ENCODE peak calls at places on chromosome 13, in four cellular contexts. L is islet precursor cell; Z is activated CD4-positive, CD25-positive, alpha-beta regulatory T cell treated with anti-CD3 and anti-CD28 coated beads, Interleukin-2, amount 50 U/mL, for 72 hours; I is putamen. X is an unnamed sample.

GRCh38 chr13:94176576-94176975 is 302.9 kb downstream of the DCT start:
- DNase-seq in I (no peak), Z (no peak), L (no peak), X (no peak)

GRCh38 chr13:50613356-50613831 is 230.1 kb downstream of the DLEU7 start:
- DNase-seq in Z (no peak), I (no peak), L (no peak), X (no peak)

GRCh38 chr13:50845211-50845610 is 1.7 kb upstream of the DLEU7 start:
- DNase-seq in I (no peak), L (no peak), Z (no peak), X (no peak)

GRCh38 chr13:28410096-28410495 is 84.8 kb downstream of the FLT1 start:
- DNase-seq in L (no peak), Z (no peak), I (no peak), X (no peak)

GRCh38 chr13:46327256-46327655 is 59.8 kb downstream of the RUBCNL start:
- DNase-seq in Z (no peak), I (no peak), L (no peak), X (no peak)

GRCh38 chr13:73717632-73718031 is 416.6 kb downstream of the KLF12 start:
- DNase-seq in L (no peak), Z (no peak), I (no peak), X (no peak)

GRCh38 chr13:95002968-95003813 is 290.8 kb upstream of the SOX21 start:
- DNase-seq in I (no peak), Z (no peak), L (no peak), X (peak; percentile 57)

GRCh38 chr13:30972888-30973377 is 40.5 kb downstream of the TEX26 start:
- DNase-seq in Z (no peak), I (no peak), L (no peak), X (no peak)

GRCh38 chr13:48879854-48880253 is 95.9 kb upstream of the FNDC3A start:
- DNase-seq in I (no peak), Z (no peak), L (peak; percentile 60), X (peak; percentile 47)

GRCh38 chr13:43686557-43686956 is 100.2 kb downstream of the ENOX1 start:
- DNase-seq in Z (no peak), L (peak; percentile 89), I (peak; percentile 23), X (no peak)

GRCh38 chr13:92578358-92578757 is 648.2 kb upstream of the GPC6 start:
- DNase-seq in Z (no peak), I (no peak), L (no peak), X (no peak)

GRCh38 chr13:33381906-33382305 is 96.4 kb upstream of the STARD13 start:
- DNase-seq in Z (no peak), L (no peak), I (no peak), X (no peak)

GRCh38 chr13:45721203-45721731 is 19.1 kb downstream of the CBY2 start:
- DNase-seq in I (no peak), L (no peak), Z (no peak), X (no peak)

GRCh38 chr13:96898855-96899254 is 95.4 kb downstream of the OXGR1 start:
- DNase-seq in Z (no peak), I (peak; percentile 72), L (peak; percentile 92), X (peak; percentile 79)

GRCh38 chr13:105220886-105221285 is 1314.6 kb downstream of the EFNB2 start:
- DNase-seq in I (no peak), L (no peak), Z (no peak), X (no peak)

GRCh38 chr13:99289265-99289664 is 17.9 kb downstream of the GPR183 start:
- DNase-seq in Z (no peak), L (no peak), I (no peak), X (no peak)

GRCh38 chr13:80533175-80533574 is 192.2 kb upstream of the SPRY2 start:
- DNase-seq in I (no peak), L (no peak), Z (no peak), X (no peak)

GRCh38 chr13:50401721-50402510 is 386.7 kb downstream of the KCNRG start:
- DNase-seq in I (no peak), L (no peak), Z (no peak), X (no peak)

GRCh38 chr13:49569993-49570689 is 15.2 kb downstream of the RCBTB1 start:
- DNase-seq in L (no peak), Z (no peak), I (no peak), X (no peak)

GRCh38 chr13:57326532-57326931 is 159.5 kb downstream of the PRR20E start:
- DNase-seq in L (no peak), Z (no peak), I (no peak), X (no peak)

GRCh38 chr13:82758056-82758455 is 1124.2 kb downstream of the SLITRK1 start:
- DNase-seq in Z (no peak), L (peak; percentile 77), I (no peak), X (peak; percentile 87)

GRCh38 chr13:26967119-26968038 is 204.2 kb downstream of the USP12 start:
- DNase-seq in L (no peak), I (no peak), Z (no peak), X (no peak)

GRCh38 chr13:26881154-26881553 is 120.6 kb upstream of the GPR12 start:
- DNase-seq in Z (no peak), L (no peak), I (no peak), X (no peak)

GRCh38 chr13:76992548-76993001 is 694 bp downstream of the CLN5 start:
- DNase-seq in L (peak; percentile 61), I (peak; percentile 21), Z (peak; percentile 37), X (peak; percentile 69)

GRCh38 chr13:74133657-74134201 is 475 bp downstream of the KLF12 start:
- DNase-seq in Z (peak; percentile 71), I (peak; percentile 80), L (peak; percentile 85), X (peak; percentile 93)

GRCh38 chr13:21152251-21152899 is 24.0 kb downstream of the SKA3 start:
- DNase-seq in L (no peak), Z (no peak), I (no peak), X (peak; percentile 54)

GRCh38 chr13:78596701-78597550 is 6.4 kb downstream of the POU4F1 start:
- DNase-seq in Z (no peak), I (no peak), L (no peak), X (peak; percentile 71)

GRCh38 chr13:77701305-77701704 is 3.8 kb downstream of the SLAIN1 start:
- DNase-seq in L (no peak), I (no peak), Z (no peak), X (no peak)

X was measured in endodermal cell.